ENCODE peak calls at places on chromosomes 12 and 14, in eight cellular contexts. F is stimulated activated CD4-positive, alpha-beta T cell treated with anti-CD3 and anti-CD28 coated beads, Interleukin-4, amount 100 ng/mL, for 1 hour; E is T-helper 2 cell; K is cardiac muscle cell; T is midbrain; Q is NCI-H2171; N is amniotic stem cell; L is GM23338. V is an unnamed sample.

GRCh38 chr12:75553865-75554555 is 42.6 kb upstream of the KRR1 start:
- DNase-seq in E (no peak), N (no peak), K (no peak), Q (no peak), L (no peak), F (no peak), T (no peak), V (no peak)

GRCh38 chr12:40587416-40587815 is 104.8 kb upstream of the CNTN1 start:
- DNase-seq in Q (no peak), L (no peak), T (no peak), K (no peak), E (no peak), F (no peak), N (no peak), V (no peak)

GRCh38 chr14:64960762-64961276 is 11.3 kb downstream of the RAB15 start:
- DNase-seq in L (peak; percentile 89), K (no peak), Q (peak; percentile 96), F (no peak), E (no peak), N (no peak), T (no peak), V (no peak)

GRCh38 chr12:5244513-5244972 is 187.4 kb upstream of the NTF3 start:
- DNase-seq in F (no peak), N (no peak), K (peak; percentile 90), L (peak; percentile 67), E (no peak), Q (no peak), T (no peak), V (no peak)

GRCh38 chr12:71441836-71442566 is 2.4 kb downstream of the LGR5 start:
- DNase-seq in N (no peak), T (peak; percentile 51), K (no peak), Q (no peak), E (no peak), L (no peak), F (no peak), V (no peak)

GRCh38 chr12:41514907-41515306 is 326.8 kb downstream of the PDZRN4 start:
- DNase-seq in E (no peak), T (no peak), L (peak; percentile 38), F (peak; percentile 4), N (no peak), Q (no peak), K (peak; percentile 10), V (no peak)

GRCh38 chr14:94132285-94132887 is 3.0 kb upstream of the IFI27L2 start:
- DNase-seq in F (peak; percentile 42), N (peak; percentile 47), K (peak; percentile 72), T (peak; percentile 84), E (no peak), Q (peak; percentile 65), L (peak; percentile 86), V (peak; percentile 18)

GRCh38 chr12:18919826-18920511 is 182.1 kb downstream of the CAPZA3 start:
- DNase-seq in T (no peak), Q (no peak), F (no peak), L (no peak), K (no peak), N (no peak), E (no peak), V (no peak)

GRCh38 chr12:6161124-6161882 is 36.8 kb upstream of the VWF start:
- DNase-seq in F (no peak), N (no peak), L (no peak), Q (no peak), E (no peak), T (peak; percentile 2), K (no peak), V (no peak)

GRCh38 chr12:44874981-44875416 is 1.1 kb downstream of the NELL2 start:
- DNase-seq in L (peak; percentile 63), E (no peak), N (no peak), K (no peak), Q (no peak), F (peak; percentile 12), T (no peak), V (no peak)

GRCh38 chr14:59918824-59919581 is 941 bp upstream of the LRRC9 start:
- DNase-seq in Q (peak; percentile 55), L (peak; percentile 43), T (peak; percentile 51), N (no peak), F (no peak), E (no peak), K (peak; percentile 51), V (no peak)

GRCh38 chr12:120145164-120145563 is 28.6 kb upstream of the RAB35 start:
- DNase-seq in K (no peak), E (no peak), N (no peak), Q (no peak), L (no peak), F (no peak), T (no peak), V (no peak)

GRCh38 chr14:72503696-72504368 is 390.1 kb downstream of the DPF3 start:
- DNase-seq in N (no peak), L (no peak), Q (no peak), K (no peak), F (no peak), T (no peak), E (no peak), V (no peak)

GRCh38 chr12:130634866-130635265 is 81.2 kb downstream of the RIMBP2 start:
- DNase-seq in Q (peak; percentile 32), N (no peak), E (no peak), K (no peak), F (no peak), L (no peak), T (no peak), V (no peak)

GRCh38 chr14:55098561-55098898 is 30.5 kb upstream of the LGALS3 start:
- DNase-seq in Q (no peak), E (no peak), K (no peak), L (no peak), N (no peak), T (no peak), F (no peak), V (no peak)

GRCh38 chr14:32939254-32940065 is 781 bp downstream of the NPAS3 start:
- DNase-seq in E (no peak), L (peak; percentile 84), T (peak; percentile 82), N (peak; percentile 25), K (peak; percentile 82), F (peak; percentile 41), Q (peak; percentile 73), V (no peak)

GRCh38 chr14:55333785-55334485 is 62.7 kb downstream of the FBXO34 start:
- DNase-seq in Q (no peak), N (no peak), F (no peak), K (no peak), T (no peak), L (no peak), E (no peak), V (no peak)

GRCh38 chr12:68641138-68641537 is 30.4 kb downstream of the RAP1B start:
- DNase-seq in F (peak; percentile 27), Q (no peak), K (no peak), N (no peak), T (no peak), E (no peak), L (no peak), V (no peak)

GRCh38 chr12:15540469-15540872 is 218.2 kb downstream of the PTPRO start:
- DNase-seq in L (no peak), T (no peak), Q (no peak), E (no peak), F (no peak), K (no peak), N (no peak), V (no peak)

GRCh38 chr12:95790912-95791849 is 617 bp upstream of the NTN4 start:
- DNase-seq in Q (no peak), F (peak; percentile 30), N (no peak), L (peak; percentile 75), K (peak; percentile 42), E (no peak), T (no peak), V (peak; percentile 40)

GRCh38 chr12:24997970-24998582 is 49.2 kb upstream of the BCAT1 start:
- DNase-seq in Q (no peak), N (peak; percentile 37), K (no peak), E (no peak), T (no peak), F (no peak), L (no peak), V (no peak)

GRCh38 chr12:131959641-131960589 is 10.2 kb downstream of the EP400 start:
- DNase-seq in E (no peak), T (no peak), Q (no peak), F (no peak), N (no peak), K (no peak), L (no peak), V (no peak)

GRCh38 chr12:119870462-119870861 is 6.7 kb downstream of the CIT start:
- DNase-seq in L (no peak), K (no peak), E (no peak), N (no peak), F (no peak), T (no peak), Q (peak; percentile 45), V (no peak)

GRCh38 chr12:2974560-2974971 is 15.4 kb downstream of the TEAD4 start:
- DNase-seq in N (no peak), L (peak; percentile 61), T (no peak), E (no peak), Q (no peak), F (no peak), K (no peak), V (no peak)

GRCh38 chr12:40829738-40830144 is 137.5 kb downstream of the CNTN1 start:
- DNase-seq in T (no peak), L (no peak), F (no peak), Q (no peak), N (no peak), K (no peak), E (no peak), V (no peak)